ENCODE peak calls at places on chromosome 18, in four cellular contexts. M is right cardiac atrium, P is IMR-90, C is A549. O is an unnamed sample.

GRCh38 chr18:48543228-48543627 is 4.4 kb downstream of the CTIF start:
- DNase-seq in M (no peak), P (no peak), C (no peak), O (no peak)

GRCh38 chr18:41036346-41036745 is 918.7 kb upstream of the PIK3C3 start:
- DNase-seq in M (no peak), P (no peak), C (no peak), O (no peak)

GRCh38 chr18:5510109-5510846 is 33.5 kb downstream of the EPB41L3 start:
- DNase-seq in M (no peak), P (peak; percentile 78), C (no peak), O (no peak)

GRCh38 chr18:37535968-37536367 is 29.6 kb downstream of the CELF4 start:
- DNase-seq in M (no peak), P (no peak), C (no peak), O (no peak)

GRCh38 chr18:64777561-64777960 is 628.7 kb upstream of the LINC00305 start:
- DNase-seq in M (no peak), P (no peak), C (no peak), O (no peak)

GRCh38 chr18:61569176-61569892 is 236.1 kb downstream of the CDH20 start:
- DNase-seq in M (peak; percentile 39), P (peak; percentile 80), C (no peak), O (no peak)

GRCh38 chr18:28359177-28359576 is 182.2 kb upstream of the CDH2 start:
- DNase-seq in M (no peak), P (no peak), C (no peak), O (no peak)

GRCh38 chr18:78138993-78139496 is 840.6 kb upstream of the SALL3 start:
- DNase-seq in M (no peak), P (no peak), C (no peak), O (no peak)

GRCh38 chr18:47120428-47120827 is 29.9 kb downstream of the HDHD2 start:
- DNase-seq in M (no peak), P (no peak), C (no peak), O (no peak)

GRCh38 chr18:22166070-22166972 is 3.1 kb upstream of the GATA6 start:
- DNase-seq in M (peak; percentile 82), P (no peak), C (peak; percentile 6), O (no peak)

GRCh38 chr18:62420513-62421209 is 95.6 kb downstream of the TNFRSF11A start:
- DNase-seq in M (no peak), P (peak; percentile 65), C (peak; percentile 69), O (no peak)

GRCh38 chr18:58789856-58790255 is 74.8 kb upstream of the ZNF532 start:
- DNase-seq in M (peak; percentile 33), P (no peak), C (no peak), O (no peak)

O was measured in smooth muscle cell of the brain vasculature.